ENCODE peak calls at places on chromosomes 4 and X, in five cellular contexts. B is small intestine, N is HCT116, Y is ovary, X is cardiac fibroblast. O is an unnamed sample.

GRCh38 chr4:172270421-172270820 is 457.2 kb downstream of the GALNTL6 start:
- DNase-seq in Y (no peak), B (no peak), N (no peak), X (no peak), O (no peak)

GRCh38 chrX:85992811-85993229 is 54.5 kb downstream of the CHM start:
- DNase-seq in B (peak; percentile 1), X (peak; percentile 57), Y (no peak), N (peak; percentile 7), O (no peak)

GRCh38 chrX:96689951-96690350 is 5.3 kb downstream of the DIAPH2 start:
- DNase-seq in B (no peak), Y (no peak), N (no peak), X (peak; percentile 11), O (no peak)

GRCh38 chr4:99657801-99658200 is at the start of gene C4orf54:
- DNase-seq in X (no peak), N (no peak), B (peak; percentile 6), Y (no peak), O (no peak)

GRCh38 chrX:140141444-140142029 is 176.2 kb upstream of the CXorf66 start:
- DNase-seq in X (peak; percentile 37), Y (no peak), B (peak; percentile 15), N (peak; percentile 2), O (peak; percentile 33)

GRCh38 chr4:2753444-2753843 is 2.7 kb downstream of the TNIP2 start:
- DNase-seq in X (no peak), Y (no peak), N (no peak), B (no peak), O (no peak)

GRCh38 chrX:108397627-108398392 is 40.4 kb downstream of the COL4A6 start:
- DNase-seq in X (peak; percentile 69), Y (no peak), B (no peak), N (no peak), O (no peak)

GRCh38 chr4:2936773-2937145 is 26.4 kb downstream of the NOP14 start:
- DNase-seq in X (peak; percentile 84), B (no peak), N (no peak), Y (no peak), O (peak; percentile 8)

GRCh38 chrX:13093489-13094140 is 49.2 kb upstream of the FAM9C start:
- DNase-seq in B (no peak), Y (no peak), N (no peak), X (no peak), O (no peak)

GRCh38 chrX:131802836-131803626 is 220.1 kb upstream of the STK26 start:
- DNase-seq in X (no peak), N (no peak), Y (peak; percentile 86), B (no peak), O (peak; percentile 83)

O was measured in pancreas.